ENCODE peak calls at places on chromosome 13, in ten cellular contexts. L is stimulated activated CD8-positive, alpha-beta memory T cell treated with anti-CD3 and anti-CD28 coated beads, Interleukin-12 subunit alpha, Interleukin-12 subunit beta, amount 100 ng/mL, for 4 hours; E is activated CD4-positive, alpha-beta T cell treated with anti-CD3 and anti-CD28 coated beads, Interleukin-2, amount 50 U/mL, for 24 hours; R is sciatic nerve; O is stimulated activated CD4-positive, alpha-beta T cell treated with anti-CD3 and anti-CD28 coated beads, Interleukin-4, amount 100 ng/mL, for 1 hour; W is cerebellum; C is WTC11; J is amniotic stem cell; T is activated naive CD4-positive, alpha-beta T cell; P is effector memory CD4-positive, alpha-beta T cell. U is an unnamed sample.

GRCh38 chr13:46648166-46648607 is 95.2 kb downstream of the LRCH1 start:
- DNase-seq in L (no peak), E (no peak), R (no peak), O (no peak), W (no peak), C (peak), J (no peak), T (no peak), P (no peak), U (peak)

GRCh38 chr13:91358384-91358776 is 10.9 kb downstream of the MIR17HG start:
- DNase-seq in L (no peak), E (no peak), R (no peak), O (no peak), W (no peak), C (no peak), J (no peak), T (no peak), P (no peak), U (no peak)

GRCh38 chr13:54705738-54706137 is 1677.1 kb downstream of the OLFM4 start:
- DNase-seq in L (no peak), E (no peak), R (no peak), O (no peak), W (no peak), C (no peak), J (no peak), T (no peak), P (no peak), U (no peak)

GRCh38 chr13:27578121-27579030 is 42.0 kb downstream of the LNX2 start:
- DNase-seq in L (no peak), E (no peak), R (no peak), O (no peak), W (no peak), C (no peak), J (peak), T (no peak), P (no peak), U (no peak)

GRCh38 chr13:93552596-93552995 is 326.0 kb downstream of the GPC6 start:
- DNase-seq in L (no peak), E (no peak), R (no peak), O (no peak), W (no peak), C (no peak), J (no peak), T (no peak), P (no peak), U (no peak)

GRCh38 chr13:24033527-24034302 is 126.8 kb upstream of the SPATA13 start:
- DNase-seq in L (no peak), E (no peak), R (no peak), O (no peak), W (no peak), C (no peak), J (peak), T (no peak), P (no peak), U (no peak)

GRCh38 chr13:37966266-37966665 is 96.7 kb upstream of the TRPC4 start:
- DNase-seq in L (no peak), E (no peak), R (no peak), O (no peak), W (no peak), C (no peak), J (no peak), T (no peak), P (no peak), U (no peak)

GRCh38 chr13:76707360-76707759 is 178.8 kb downstream of the KCTD12 start:
- DNase-seq in L (no peak), E (no peak), R (no peak), O (no peak), W (no peak), C (no peak), J (peak), T (no peak), P (no peak), U (no peak)

GRCh38 chr13:45142440-45143345 is 22.4 kb downstream of the GTF2F2 start:
- DNase-seq in L (no peak), E (no peak), R (no peak), O (no peak), W (no peak), C (no peak), J (no peak), T (no peak), P (no peak), U (no peak)

GRCh38 chr13:30731658-30732390 is 3.5 kb upstream of the ALOX5AP start:
- DNase-seq in L (no peak), E (no peak), R (no peak), O (no peak), W (peak), C (no peak), J (no peak), T (no peak), P (no peak), U (peak)

GRCh38 chr13:59300347-59301165 is 863.2 kb downstream of the DIAPH3 start:
- DNase-seq in L (no peak), E (no peak), R (no peak), O (no peak), W (no peak), C (no peak), J (no peak), T (no peak), P (no peak), U (no peak)

GRCh38 chr13:111566567-111566966 is 246.1 kb downstream of the TEX29 start:
- DNase-seq in L (no peak), E (no peak), R (peak), O (no peak), W (no peak), C (no peak), J (no peak), T (no peak), P (no peak), U (no peak)

GRCh38 chr13:79282976-79283375 is 123.1 kb downstream of the RBM26 start:
- DNase-seq in L (no peak), E (no peak), R (no peak), O (no peak), W (no peak), C (no peak), J (no peak), T (no peak), P (no peak), U (no peak)

GRCh38 chr13:113771709-113772331 is 12.8 kb downstream of the TMEM255B start:
- DNase-seq in L (no peak), E (no peak), R (no peak), O (no peak), W (no peak), C (no peak), J (no peak), T (no peak), P (no peak), U (no peak)

U was measured in G401.